ENCODE peak calls at places on chromosomes 5 and 9, in ten cellular contexts. C is K562, R is IMR-90, Y is adrenal gland, F is HCT116, Q is tibial nerve, G is stomach, W is endothelial cell of umbilical vein, S is H54, X is H1. T is an unnamed sample.

GRCh38 chr9:87557996-87558395 is 60.3 kb downstream of the DAPK1 start:
- DNase-seq in C (no peak), R (no peak), Y (peak; percentile 55), F (no peak), Q (no peak), G (peak; percentile 67), W (no peak), S (no peak), X (no peak), T (no peak)

GRCh38 chr5:108366500-108366899 is 15.4 kb downstream of the FBXL17 start:
- DNase-seq in C (no peak), R (no peak), Y (no peak), F (no peak), Q (no peak), G (no peak), W (no peak), S (no peak), X (no peak), T (no peak)

GRCh38 chr5:145568581-145568980 is 266.6 kb downstream of the PRELID2 start:
- DNase-seq in C (no peak), R (peak; percentile 66), Y (no peak), F (no peak), Q (no peak), G (no peak), W (peak; percentile 25), S (no peak), X (no peak), T (no peak)

GRCh38 chr5:133704411-133704810 is 92.1 kb upstream of the FSTL4 start:
- DNase-seq in C (no peak), R (no peak), Y (peak; percentile 1), F (no peak), Q (no peak), G (peak; percentile 4), W (no peak), S (no peak), X (no peak), T (no peak)

GRCh38 chr5:154189256-154189818 is 1.2 kb upstream of the GALNT10 start:
- DNase-seq in C (no peak), R (no peak), Y (peak; percentile 54), F (no peak), Q (no peak), G (no peak), W (peak; percentile 8), S (no peak), X (peak; percentile 58), T (no peak)

GRCh38 chr9:116359958-116360357 is 206.4 kb downstream of the PAPPA start:
- DNase-seq in C (no peak), R (no peak), Y (no peak), F (no peak), Q (no peak), G (no peak), W (no peak), S (no peak), X (no peak), T (no peak)

GRCh38 chr5:122064992-122065391 is 13.1 kb downstream of the LOX start:
- DNase-seq in C (no peak), R (no peak), Y (no peak), F (no peak), Q (no peak), G (no peak), W (no peak), S (no peak), X (no peak), T (no peak)

GRCh38 chr9:116219686-116220085 is 66.1 kb downstream of the PAPPA start:
- DNase-seq in C (peak; percentile 23), R (no peak), Y (no peak), F (no peak), Q (no peak), G (no peak), W (no peak), S (no peak), X (no peak), T (no peak)

GRCh38 chr9:106862115-106862945 is 636 bp upstream of the ZNF462 start:
- DNase-seq in C (no peak), R (peak; percentile 52), Y (peak; percentile 44), F (no peak), Q (peak; percentile 15), G (no peak), W (peak; percentile 54), S (peak; percentile 53), X (peak; percentile 61), T (no peak)

GRCh38 chr9:106861585-106862114 is 1.3 kb upstream of the ZNF462 start:
- DNase-seq in C (no peak), R (no peak), Y (no peak), F (no peak), Q (no peak), G (no peak), W (peak; percentile 26), S (no peak), X (no peak), T (no peak)

GRCh38 chr9:106859957-106860715 is 2.8 kb upstream of the ZNF462 start:
- DNase-seq in C (no peak), R (no peak), Y (peak; percentile 45), F (peak; percentile 41), Q (no peak), G (no peak), W (peak; percentile 46), S (peak; percentile 31), X (peak; percentile 83), T (no peak)

GRCh38 chr9:106862946-106863740 is at the start of gene ZNF462:
- DNase-seq in C (no peak), R (peak; percentile 79), Y (peak; percentile 76), F (no peak), Q (peak; percentile 27), G (no peak), W (peak; percentile 66), S (peak; percentile 60), X (peak; percentile 54), T (no peak)

DNA sequence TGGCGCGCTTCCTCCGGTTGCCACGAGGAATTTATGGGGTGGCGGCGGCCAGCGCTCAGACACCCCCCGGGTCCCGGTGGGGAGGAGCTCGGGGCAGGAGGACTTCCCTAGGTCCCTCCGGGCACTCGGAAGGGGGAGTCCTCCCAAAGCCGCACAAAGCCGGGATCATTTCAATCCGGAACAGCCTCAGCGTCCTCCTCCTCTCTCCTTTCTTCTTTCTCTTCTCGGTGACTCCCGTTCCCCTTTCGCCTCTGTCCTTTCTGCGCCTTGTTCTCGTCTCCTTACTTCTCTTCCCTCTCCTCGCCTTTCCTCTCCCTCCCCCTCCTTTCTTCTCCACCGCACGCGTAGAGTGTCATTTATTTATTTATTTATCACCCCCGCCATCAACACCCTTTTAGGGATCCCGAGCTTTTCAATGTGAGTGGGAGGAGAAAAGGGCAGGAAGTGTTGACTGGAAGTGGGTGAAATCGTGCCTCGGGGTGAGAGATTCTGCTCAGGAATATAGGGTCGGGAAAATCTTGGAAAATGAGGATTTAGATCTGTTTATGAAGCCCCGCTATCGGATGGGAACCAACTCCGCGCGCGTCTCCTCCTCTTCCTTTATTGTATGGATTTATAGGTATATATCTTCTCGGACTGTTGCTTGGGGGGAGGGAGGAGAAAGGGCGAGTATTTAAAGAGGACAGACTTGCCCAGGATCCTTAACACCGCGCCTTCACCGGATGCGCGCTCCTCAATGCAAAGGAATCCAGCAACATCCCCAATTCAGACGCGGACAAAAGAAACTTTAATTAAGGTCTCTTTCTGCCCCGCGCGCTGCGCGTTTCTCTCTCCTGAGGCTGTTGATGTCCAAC is 2.0 kb upstream of the ZNF462 start:
- DNase-seq in C (no peak), R (peak; percentile 38), Y (peak; percentile 56), F (no peak), Q (peak; percentile 13), G (no peak), W (peak; percentile 54), S (peak; percentile 62), X (peak; percentile 62), T (no peak)
- TF ChIP-seq POLR2A in C (no peak), R (no peak), Y (no peak), F (no peak), Q (no peak), G (no peak), W (no peak), S (peak; percentile 34), X (peak; percentile 38), T (no peak)

DNA sequence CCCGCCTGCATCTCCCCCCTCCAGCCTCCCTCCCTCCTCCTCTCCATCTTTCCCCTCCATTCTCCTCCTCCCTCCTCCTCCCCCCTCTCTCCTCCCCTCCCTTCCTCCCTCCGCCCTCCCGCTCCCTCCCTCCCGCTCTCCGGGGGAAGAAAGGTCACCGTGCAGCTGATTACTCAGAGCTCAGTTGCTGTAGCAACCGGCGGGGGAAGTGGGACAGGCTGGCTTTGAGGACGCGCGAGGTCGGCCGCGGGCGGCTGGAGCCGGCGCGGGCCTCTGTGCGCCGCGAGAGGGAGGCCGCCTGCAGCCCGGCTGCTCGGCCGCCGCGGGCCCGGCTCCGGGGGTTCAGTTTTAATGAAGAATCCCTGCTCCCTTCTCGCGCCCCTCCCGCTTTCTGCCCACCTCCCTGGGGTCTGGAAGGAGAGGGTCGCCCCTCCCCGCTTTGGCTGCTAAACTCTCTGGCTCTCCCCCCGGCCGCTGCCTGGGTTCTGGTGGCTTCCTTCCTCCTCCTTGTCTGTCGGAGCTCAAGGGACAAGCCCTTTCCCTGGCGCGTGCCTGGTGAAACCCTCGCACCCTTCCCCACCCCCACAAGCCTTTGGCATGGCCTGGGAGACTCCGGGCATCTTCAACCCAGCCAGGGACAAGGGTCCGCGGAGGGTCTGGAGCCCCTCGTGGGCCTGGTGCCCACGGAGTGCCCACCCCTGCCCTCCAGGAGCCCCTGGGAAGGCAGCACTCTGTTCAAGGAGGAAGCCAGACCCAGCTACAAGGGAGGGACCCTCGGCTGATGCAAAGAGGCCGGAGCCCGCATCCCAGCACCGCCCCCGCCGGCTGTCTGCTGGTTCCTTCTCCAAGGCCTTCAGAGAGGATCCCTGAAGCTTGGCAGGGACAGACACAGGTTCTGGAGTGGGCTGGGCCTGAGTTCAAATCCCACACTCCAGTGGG is 160.3 kb downstream of the C9orf50 start:
- DNase-seq in C (peak; percentile 98), R (peak; percentile 98), Y (peak; percentile 98), F (peak; percentile 90), Q (peak; percentile 97), G (peak; percentile 97), W (peak; percentile 96), S (peak; percentile 88), X (peak; percentile 83), T (no peak)
- TF ChIP-seq POLR2A in C (peak; percentile 69), R (peak; percentile 90), Y (peak; percentile 64), F (no peak), Q (peak; percentile 91), G (no peak), W (no peak), S (peak; percentile 41), X (no peak), T (no peak)

GRCh38 chr5:102754499-102755424 is at the start of gene PAM:
- DNase-seq in C (peak; percentile 75), R (peak; percentile 62), Y (peak; percentile 79), F (no peak), Q (peak; percentile 63), G (peak; percentile 80), W (peak; percentile 79), S (peak; percentile 70), X (peak; percentile 85), T (no peak)
- TF ChIP-seq POLR2A in C (no peak), R (peak; percentile 60), Y (peak; percentile 59), F (peak; percentile 60), Q (peak; percentile 54), G (no peak), W (peak; percentile 87), S (peak; percentile 63), X (peak; percentile 41), T (no peak)

DNA sequence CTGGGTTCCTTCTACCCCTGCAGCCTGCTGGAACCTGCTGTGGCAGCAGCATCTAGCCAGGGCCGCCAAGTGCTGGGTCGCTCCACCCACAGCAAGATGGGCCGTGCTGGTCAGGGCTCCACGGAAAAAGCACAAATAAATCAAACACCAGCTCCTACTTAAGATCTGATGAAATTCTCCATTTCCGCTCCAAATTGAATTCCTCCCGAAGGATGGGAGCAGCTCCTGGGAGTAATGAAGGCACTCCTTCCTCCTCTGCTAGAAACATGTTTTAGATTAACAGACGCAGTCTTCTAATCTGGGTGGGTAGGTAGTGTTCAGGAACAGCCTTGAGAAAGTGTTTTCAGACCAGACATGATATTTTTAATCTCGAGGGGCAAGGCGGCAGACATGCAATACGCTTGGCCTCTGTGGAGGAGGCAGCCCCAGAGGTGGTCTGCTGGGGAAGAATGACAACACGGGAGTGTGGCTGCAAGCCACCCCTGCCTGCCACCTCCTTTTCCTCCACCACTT is 194.0 kb downstream of the AOPEP start:
- DNase-seq in C (no peak), R (peak; percentile 63), Y (no peak), F (no peak), Q (peak; percentile 57), G (no peak), W (no peak), S (peak; percentile 61), X (no peak), T (peak; percentile 89)
- TF ChIP-seq POLR2A in C (no peak), R (no peak), Y (no peak), F (no peak), Q (peak; percentile 28), G (no peak), W (no peak), S (no peak), X (no peak), T (no peak)